ENCODE peak calls at places on chromosomes 6 and 20, in eight cellular contexts. A is breast epithelium, O is cardiac fibroblast, U is immature natural killer cell, R is mammary epithelial cell, Y is CD14-positive monocyte, I is IMR-90, Z is heart right ventricle. M is an unnamed sample.

GRCh38 chr6:333379-334002 is 41.2 kb downstream of the DUSP22 start:
- DNase-seq in O (peak; percentile 18), Y (no peak), I (peak; percentile 18), R (no peak), Z (no peak), U (no peak), A (no peak), M (no peak)

GRCh38 chr6:80457044-80457933 is 350.8 kb downstream of the BCKDHB start:
- DNase-seq in Y (no peak), Z (peak; percentile 66), U (no peak), A (peak; percentile 67), O (peak; percentile 97), R (peak; percentile 94), I (peak; percentile 98), M (peak; percentile 96)

GRCh38 chr20:6976096-6976495 is 208.6 kb downstream of the BMP2 start:
- DNase-seq in I (no peak), Z (no peak), A (no peak), Y (no peak), R (no peak), U (no peak), O (peak; percentile 56), M (peak; percentile 8)

GRCh38 chr20:33825340-33826269 is 14.5 kb downstream of the CHMP4B start:
- DNase-seq in R (peak; percentile 19), U (no peak), Z (no peak), O (no peak), I (no peak), A (no peak), Y (no peak), M (no peak)

GRCh38 chr20:2293486-2293885 is 2.3 kb upstream of the TGM3 start:
- DNase-seq in U (no peak), I (no peak), Y (no peak), O (no peak), R (no peak), A (no peak), Z (no peak), M (no peak)

GRCh38 chr6:13649393-13649792 is 34.3 kb downstream of the NOL7 start:
- DNase-seq in U (no peak), A (no peak), R (no peak), O (no peak), I (no peak), Z (no peak), Y (no peak), M (no peak)

GRCh38 chr20:61328906-61329558 is 77.0 kb downstream of the CDH4 start:
- DNase-seq in O (no peak), Y (peak; percentile 45), U (no peak), Z (no peak), I (peak; percentile 17), A (no peak), R (no peak), M (no peak)

GRCh38 chr6:38432479-38432878 is 207.2 kb downstream of the BTBD9 start:
- DNase-seq in Y (no peak), I (peak; percentile 19), O (peak; percentile 61), R (peak; percentile 57), A (no peak), U (no peak), Z (no peak), M (no peak)

GRCh38 chr6:108876929-108877775 is 28.9 kb downstream of the ARMC2 start:
- DNase-seq in Z (peak; percentile 87), O (peak; percentile 93), U (no peak), Y (no peak), A (no peak), I (peak; percentile 67), R (no peak), M (peak; percentile 74)

GRCh38 chr6:131954775-131955107 is 3.6 kb upstream of the CCN2 start:
- DNase-seq in O (peak; percentile 100), Z (peak; percentile 41), R (peak; percentile 76), A (peak; percentile 67), Y (no peak), I (peak; percentile 99), U (no peak), M (peak; percentile 80)

GRCh38 chr20:48926816-48927215 is 5.3 kb downstream of the ARFGEF2 start:
- DNase-seq in I (no peak), A (no peak), O (no peak), Y (no peak), U (no peak), Z (no peak), R (no peak), M (no peak)

GRCh38 chr20:11350126-11351005 is 567.3 kb upstream of the BTBD3 start:
- DNase-seq in U (no peak), Y (no peak), O (peak; percentile 79), Z (no peak), I (peak; percentile 80), A (no peak), R (peak; percentile 98), M (peak; percentile 77)

GRCh38 chr6:47631248-47632196 is 66.9 kb upstream of the ADGRF4 start:
- DNase-seq in A (no peak), Y (no peak), U (peak; percentile 39), O (peak; percentile 72), I (peak; percentile 45), R (peak; percentile 60), Z (no peak), M (no peak)

GRCh38 chr20:58598271-58599015 is 52.6 kb upstream of the STX16 start:
- DNase-seq in A (no peak), I (peak; percentile 69), Y (no peak), R (no peak), U (no peak), O (peak; percentile 66), Z (no peak), M (no peak)

GRCh38 chr20:6954219-6954618 is 186.7 kb downstream of the BMP2 start:
- DNase-seq in A (no peak), O (no peak), Z (no peak), I (no peak), R (no peak), U (no peak), Y (no peak), M (no peak)

GRCh38 chr20:2179233-2179580 is 77.6 kb downstream of the STK35 start:
- DNase-seq in U (no peak), O (no peak), I (no peak), Z (no peak), A (no peak), R (no peak), Y (no peak), M (no peak)

GRCh38 chr20:8757146-8757545 is 311.7 kb upstream of the PLCB4 start:
- DNase-seq in A (no peak), O (peak; percentile 84), U (no peak), R (no peak), I (peak; percentile 85), Z (no peak), Y (no peak), M (peak; percentile 48)

GRCh38 chr20:52972965-52973819 is 1.0 kb downstream of the TSHZ2 start:
- DNase-seq in R (peak; percentile 60), U (no peak), O (no peak), A (no peak), I (no peak), Z (no peak), Y (no peak), M (no peak)

GRCh38 chr20:47320990-47321805 is 35.3 kb downstream of the ZMYND8 start:
- DNase-seq in Z (no peak), O (no peak), Y (no peak), I (no peak), A (no peak), U (no peak), R (peak; percentile 31), M (no peak)

GRCh38 chr6:10837692-10837996 is 695 bp downstream of the MAK start:
- DNase-seq in O (peak; percentile 22), R (peak; percentile 7), I (no peak), Y (no peak), U (peak; percentile 17), Z (peak; percentile 12), A (no peak), M (no peak)

GRCh38 chr6:22435151-22435550 is 134.2 kb upstream of the HDGFL1 start:
- DNase-seq in O (no peak), Z (no peak), A (no peak), U (no peak), R (no peak), Y (no peak), I (no peak), M (no peak)

GRCh38 chr20:63080411-63080810 is 73.6 kb upstream of the BHLHE23 start:
- DNase-seq in Z (no peak), R (no peak), O (no peak), I (no peak), A (peak; percentile 17), U (no peak), Y (peak; percentile 22), M (no peak)

GRCh38 chr6:165987483-165988305 is 180.0 kb downstream of the TBXT start:
- DNase-seq in Y (no peak), A (no peak), O (peak; percentile 85), Z (peak; percentile 90), I (peak; percentile 98), U (no peak), R (peak; percentile 0), M (peak; percentile 67)

GRCh38 chr6:82022614-82023102 is 224.9 kb downstream of the IBTK start:
- DNase-seq in R (peak; percentile 94), I (peak; percentile 84), A (no peak), O (peak; percentile 84), U (no peak), Y (no peak), Z (no peak), M (no peak)

GRCh38 chr6:503610-504362 is 112.2 kb downstream of the IRF4 start:
- DNase-seq in Y (no peak), I (no peak), R (no peak), A (no peak), U (no peak), O (no peak), Z (peak; percentile 57), M (no peak)

GRCh38 chr6:134495893-134496253 is 178.0 kb upstream of the SGK1 start:
- DNase-seq in Z (no peak), I (no peak), R (peak; percentile 71), Y (no peak), O (no peak), A (no peak), U (no peak), M (no peak)

GRCh38 chr20:44616604-44616964 is 34.2 kb downstream of the PKIG start:
- DNase-seq in I (no peak), R (no peak), Z (peak; percentile 68), A (no peak), Y (no peak), O (no peak), U (no peak), M (no peak)

GRCh38 chr6:6614965-6615304 is 26.4 kb downstream of the LY86 start:
- DNase-seq in U (peak; percentile 21), A (no peak), Z (no peak), I (no peak), R (no peak), O (no peak), Y (no peak), M (no peak)

GRCh38 chr20:1377984-1378742 is 14.7 kb downstream of the FKBP1A start:
- DNase-seq in Y (no peak), R (peak; percentile 90), U (no peak), O (peak; percentile 69), I (peak; percentile 67), Z (no peak), A (no peak), M (no peak)

GRCh38 chr6:35140991-35141720 is at the start of gene TCP11:
- DNase-seq in I (no peak), A (no peak), O (no peak), Z (peak; percentile 15), U (peak; percentile 68), Y (no peak), R (no peak), M (no peak)

GRCh38 chr20:46688151-46689081 is 828 bp downstream of the TP53RK start:
- DNase-seq in R (no peak), Y (no peak), I (peak; percentile 33), U (no peak), O (peak; percentile 63), A (no peak), Z (no peak), M (no peak)

GRCh38 chr6:45655630-45656422 is 278.1 kb upstream of the SUPT3H start:
- DNase-seq in Z (no peak), Y (peak; percentile 2), O (peak; percentile 99), R (peak; percentile 98), U (no peak), I (peak; percentile 99), A (no peak), M (peak; percentile 98)

GRCh38 chr6:43985329-43985728 is 141.9 kb downstream of the MRPL14 start:
- DNase-seq in Z (no peak), O (no peak), U (no peak), A (no peak), I (no peak), Y (peak; percentile 18), R (no peak), M (no peak)

GRCh38 chr6:148455225-148455624 is 112.6 kb downstream of the SASH1 start:
- DNase-seq in O (peak; percentile 91), R (no peak), I (peak; percentile 90), Y (no peak), Z (peak; percentile 31), A (no peak), U (no peak), M (no peak)

M was measured in stromal cell of bone marrow.